ENCODE peak calls at places on chromosomes 11 and 22, in five cellular contexts. One of them, this sample, is unnamed.

GRCh38 chr11:14411818-14412217 is 52.8 kb upstream of the RRAS2 start:
- DNase-seq in lung: peak; percentile 34
- DNase-seq in neural progenitor cell: no peak
- DNase-seq in A549: no peak
- DNase-seq in Peyer's patch: no peak
- DNase-seq in this sample: peak; percentile 69

GRCh38 chr11:12744831-12745502 is 70.7 kb downstream of the TEAD1 start:
- DNase-seq in lung: no peak
- DNase-seq in neural progenitor cell: peak; percentile 19
- DNase-seq in A549: no peak
- DNase-seq in Peyer's patch: no peak
- DNase-seq in this sample: no peak

GRCh38 chr11:119389611-119390254 is 8.2 kb upstream of the USP2 start:
- DNase-seq in lung: no peak
- DNase-seq in neural progenitor cell: peak; percentile 63
- DNase-seq in A549: peak; percentile 40
- DNase-seq in Peyer's patch: no peak
- DNase-seq in this sample: no peak

GRCh38 chr22:18060646-18061620 is 16.9 kb upstream of the PEX26 start:
- DNase-seq in lung: no peak
- DNase-seq in neural progenitor cell: no peak
- DNase-seq in A549: peak; percentile 74
- DNase-seq in Peyer's patch: peak; percentile 70
- DNase-seq in this sample: no peak

GRCh38 chr11:64989416-64989815 is 7.4 kb downstream of the BATF2 start:
- DNase-seq in lung: no peak
- DNase-seq in neural progenitor cell: no peak
- DNase-seq in A549: no peak
- DNase-seq in Peyer's patch: no peak
- DNase-seq in this sample: no peak

GRCh38 chr11:11451501-11452005 is 98.5 kb upstream of the CSNK2A3 start:
- DNase-seq in lung: no peak
- DNase-seq in neural progenitor cell: no peak
- DNase-seq in A549: peak; percentile 53
- DNase-seq in Peyer's patch: no peak
- DNase-seq in this sample: no peak

GRCh38 chr11:107929611-107930200 is 1.5 kb downstream of the RAB39A start:
- DNase-seq in lung: no peak
- DNase-seq in neural progenitor cell: peak; percentile 19
- DNase-seq in A549: no peak
- DNase-seq in Peyer's patch: no peak
- DNase-seq in this sample: no peak

GRCh38 chr11:69808708-69809107 is 10.5 kb downstream of the FGF3 start:
- DNase-seq in lung: no peak
- DNase-seq in neural progenitor cell: peak; percentile 65
- DNase-seq in A549: no peak
- DNase-seq in Peyer's patch: no peak
- DNase-seq in this sample: no peak

GRCh38 chr11:71927813-71928738 is at the start of gene XNDC1N:
- DNase-seq in lung: peak; percentile 85
- DNase-seq in neural progenitor cell: peak; percentile 91
- DNase-seq in A549: peak; percentile 89
- DNase-seq in Peyer's patch: peak; percentile 88
- DNase-seq in this sample: peak; percentile 56

GRCh38 chr11:114058871-114059277 is 637 bp upstream of the ZBTB16 start:
- DNase-seq in lung: no peak
- DNase-seq in neural progenitor cell: peak; percentile 62
- DNase-seq in A549: no peak
- DNase-seq in Peyer's patch: peak; percentile 70
- DNase-seq in this sample: no peak

GRCh38 chr22:46619830-46620501 is at the start of gene GRAMD4:
- DNase-seq in lung: no peak
- DNase-seq in neural progenitor cell: peak; percentile 55
- DNase-seq in A549: no peak
- DNase-seq in Peyer's patch: no peak
- DNase-seq in this sample: no peak

GRCh38 chr11:64803163-64803845 is at the start of gene MAP4K2:
- DNase-seq in lung: peak; percentile 82
- DNase-seq in neural progenitor cell: peak; percentile 97
- DNase-seq in A549: peak; percentile 85
- DNase-seq in Peyer's patch: peak; percentile 96
- DNase-seq in this sample: peak; percentile 95

GRCh38 chr11:125935629-125936199 is 10.1 kb upstream of the VSIG10L2 start:
- DNase-seq in lung: no peak
- DNase-seq in neural progenitor cell: no peak
- DNase-seq in A549: no peak
- DNase-seq in Peyer's patch: peak; percentile 17
- DNase-seq in this sample: no peak

GRCh38 chr11:125939081-125939521 is 6.7 kb upstream of the VSIG10L2 start:
- DNase-seq in lung: no peak
- DNase-seq in neural progenitor cell: no peak
- DNase-seq in A549: no peak
- DNase-seq in Peyer's patch: no peak
- DNase-seq in this sample: peak; percentile 42

GRCh38 chr11:125940145-125940544 is 5.7 kb upstream of the VSIG10L2 start:
- DNase-seq in lung: no peak
- DNase-seq in neural progenitor cell: no peak
- DNase-seq in A549: no peak
- DNase-seq in Peyer's patch: no peak
- DNase-seq in this sample: peak; percentile 25

GRCh38 chr11:125941241-125941605 is 4.6 kb upstream of the VSIG10L2 start:
- DNase-seq in lung: no peak
- DNase-seq in neural progenitor cell: no peak
- DNase-seq in A549: no peak
- DNase-seq in Peyer's patch: no peak
- DNase-seq in this sample: no peak

GRCh38 chr11:125938418-125938817 is 7.4 kb upstream of the VSIG10L2 start:
- DNase-seq in lung: no peak
- DNase-seq in neural progenitor cell: no peak
- DNase-seq in A549: no peak
- DNase-seq in Peyer's patch: peak; percentile 32
- DNase-seq in this sample: peak; percentile 50
- H3K4me3 ChIP-seq in lung: no peak overlapping the region
- H3K4me3 ChIP-seq in neural progenitor cell: no peak overlapping the region
- H3K4me3 ChIP-seq in A549: no peak overlapping the region
- H3K4me3 ChIP-seq in Peyer's patch: no peak overlapping the region
- H3K4me3 ChIP-seq in this sample: no peak overlapping the region

DNA sequence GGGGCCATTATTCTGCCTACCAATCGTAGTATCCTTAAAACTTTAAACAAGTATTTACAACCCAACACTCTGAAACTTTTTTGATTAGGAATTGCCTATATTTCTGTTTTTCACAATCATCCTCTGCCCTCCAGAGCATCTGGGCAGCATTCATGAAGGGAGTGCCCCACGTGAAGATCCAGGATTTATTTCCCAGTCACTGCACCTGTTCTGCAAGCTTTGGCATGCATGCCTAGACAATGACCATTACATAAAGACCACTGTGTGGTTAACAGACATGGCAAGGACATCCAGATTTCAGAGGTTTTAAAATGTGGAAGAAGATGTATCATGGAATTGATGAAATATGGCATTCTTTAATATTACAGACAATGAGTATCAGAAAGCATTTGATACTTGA is 1083.8 kb downstream of the TBC1D22A start:
- DNase-seq in lung: no peak
- DNase-seq in neural progenitor cell: no peak
- DNase-seq in A549: no peak
- DNase-seq in Peyer's patch: no peak
- DNase-seq in this sample: no peak
- H3K9me3 ChIP-seq in lung: peaks cover 5% of the 10 kb centered on the region
- H3K9me3 ChIP-seq in neural progenitor cell: no peaks in the 10 kb centered on the region
- H3K9me3 ChIP-seq in A549: no peaks in the 10 kb centered on the region
- H3K9me3 ChIP-seq in Peyer's patch: no peaks in the 10 kb centered on the region
- H3K9me3 ChIP-seq in this sample: no peaks in the 10 kb centered on the region

GRCh38 chr11:61816736-61817455 is at the start of gene FADS1:
- DNase-seq in lung: peak; percentile 92
- DNase-seq in neural progenitor cell: peak; percentile 98
- DNase-seq in A549: peak; percentile 96
- DNase-seq in Peyer's patch: peak; percentile 89
- DNase-seq in this sample: peak; percentile 98
- TF ChIP-seq CTCF in lung: peak; percentile 60
- TF ChIP-seq CTCF in neural progenitor cell: peak; percentile 68
- TF ChIP-seq CTCF in A549: peak; percentile 76
- TF ChIP-seq CTCF in Peyer's patch: peak; percentile 28
- TF ChIP-seq CTCF in this sample: peak; percentile 54

DNA sequence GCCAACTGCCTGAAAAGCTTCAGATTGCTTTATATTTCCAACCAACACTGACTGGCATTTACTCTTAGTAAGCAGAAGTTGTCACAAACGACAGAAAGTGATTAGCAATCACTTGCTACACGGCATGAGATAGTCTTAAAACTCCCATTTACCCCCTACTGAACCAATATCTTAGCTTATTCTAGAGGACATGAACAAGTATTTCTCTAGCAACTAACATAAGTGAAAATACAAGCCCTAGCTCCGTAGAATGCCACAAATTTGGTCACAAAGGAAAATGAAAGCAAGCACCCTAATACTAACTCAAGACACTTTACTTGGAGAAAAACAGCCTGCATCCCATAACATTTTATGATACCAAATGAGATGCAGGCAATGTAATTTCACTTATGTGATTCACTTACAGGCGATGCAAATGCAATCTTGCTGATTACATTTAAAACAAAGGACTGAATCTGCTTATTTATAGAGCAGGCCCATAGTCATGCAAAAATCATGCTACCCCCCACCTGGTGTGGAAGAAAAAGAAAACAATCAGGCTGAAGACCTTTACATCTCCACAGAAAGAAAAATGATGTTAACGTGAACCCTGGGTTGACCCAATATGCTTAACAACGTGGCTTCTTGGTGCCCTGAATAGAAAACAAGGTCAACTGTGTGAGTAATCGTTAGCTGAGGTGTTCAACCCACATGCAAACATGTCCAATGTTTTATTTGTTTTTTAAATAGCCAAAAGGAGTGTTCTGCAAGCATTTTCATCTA is 25.6 kb downstream of the MPPED2 start:
- DNase-seq in lung: no peak
- DNase-seq in neural progenitor cell: no peak
- DNase-seq in A549: no peak
- DNase-seq in Peyer's patch: no peak
- DNase-seq in this sample: no peak
- H3K4me3 ChIP-seq in lung: no peak overlapping the region
- H3K4me3 ChIP-seq in neural progenitor cell: no peak overlapping the region
- H3K4me3 ChIP-seq in A549: no peak overlapping the region
- H3K4me3 ChIP-seq in Peyer's patch: no peak overlapping the region
- H3K4me3 ChIP-seq in this sample: peak overlapping the region; percentile 35

GRCh38 chr22:48432721-48433518 is 1394.8 kb downstream of the BRD1 start:
- DNase-seq in lung: no peak
- DNase-seq in neural progenitor cell: no peak
- DNase-seq in A549: no peak
- DNase-seq in Peyer's patch: peak; percentile 26
- DNase-seq in this sample: no peak

GRCh38 chr22:48429621-48430020 is 1398.1 kb downstream of the BRD1 start:
- DNase-seq in lung: no peak
- DNase-seq in neural progenitor cell: no peak
- DNase-seq in A549: no peak
- DNase-seq in Peyer's patch: peak; percentile 29
- DNase-seq in this sample: peak; percentile 38

GRCh38 chr22:48428556-48429371 is 1398.9 kb downstream of the BRD1 start:
- DNase-seq in lung: no peak
- DNase-seq in neural progenitor cell: no peak
- DNase-seq in A549: no peak
- DNase-seq in Peyer's patch: peak; percentile 30
- DNase-seq in this sample: no peak

GRCh38 chr22:48431536-48432315 is 1395.9 kb downstream of the BRD1 start:
- DNase-seq in lung: no peak
- DNase-seq in neural progenitor cell: no peak
- DNase-seq in A549: no peak
- DNase-seq in Peyer's patch: peak; percentile 40
- DNase-seq in this sample: peak; percentile 7

DNA sequence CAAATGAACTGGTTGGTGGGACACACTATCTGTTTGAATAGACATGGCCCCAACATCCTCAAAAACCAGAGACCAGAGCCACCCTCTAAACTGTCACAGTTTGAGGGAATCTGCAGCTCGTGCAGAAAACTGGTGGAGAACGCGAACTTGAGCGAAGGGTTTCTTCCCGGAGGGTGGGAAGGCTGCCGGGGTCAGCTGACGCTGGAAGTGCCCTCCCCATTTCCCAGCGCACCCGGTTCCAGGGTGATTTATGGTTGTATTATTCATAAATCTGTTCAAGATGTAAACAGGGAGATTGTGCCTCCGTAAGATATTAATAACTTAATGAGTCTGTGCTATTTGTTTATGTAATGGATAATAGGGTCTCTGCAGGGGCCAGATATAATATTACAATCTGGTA is 1396.7 kb downstream of the BRD1 start:
- DNase-seq in lung: no peak
- DNase-seq in neural progenitor cell: no peak
- DNase-seq in A549: no peak
- DNase-seq in Peyer's patch: peak; percentile 40
- DNase-seq in this sample: peak; percentile 3
- H3K9me3 ChIP-seq in lung: no peaks in the 10 kb centered on the region
- H3K9me3 ChIP-seq in neural progenitor cell: no peaks in the 10 kb centered on the region
- H3K9me3 ChIP-seq in A549: no peaks in the 10 kb centered on the region
- H3K9me3 ChIP-seq in Peyer's patch: no peaks in the 10 kb centered on the region
- H3K9me3 ChIP-seq in this sample: no peaks in the 10 kb centered on the region

GRCh38 chr22:43440556-43440955 is 28.7 kb downstream of the MPPED1 start:
- DNase-seq in lung: no peak
- DNase-seq in neural progenitor cell: no peak
- DNase-seq in A549: no peak
- DNase-seq in Peyer's patch: peak; percentile 25
- DNase-seq in this sample: no peak

GRCh38 chr22:43441216-43441615 is 29.4 kb downstream of the MPPED1 start:
- DNase-seq in lung: no peak
- DNase-seq in neural progenitor cell: no peak
- DNase-seq in A549: no peak
- DNase-seq in Peyer's patch: peak; percentile 14
- DNase-seq in this sample: no peak

GRCh38 chr22:43441751-43442150 is 29.9 kb downstream of the MPPED1 start:
- DNase-seq in lung: no peak
- DNase-seq in neural progenitor cell: no peak
- DNase-seq in A549: no peak
- DNase-seq in Peyer's patch: no peak
- DNase-seq in this sample: no peak

GRCh38 chr22:43443072-43443471 is 31.3 kb downstream of the MPPED1 start:
- DNase-seq in lung: no peak
- DNase-seq in neural progenitor cell: no peak
- DNase-seq in A549: no peak
- DNase-seq in Peyer's patch: no peak
- DNase-seq in this sample: peak; percentile 52

GRCh38 chr22:43442386-43443060 is 30.7 kb downstream of the MPPED1 start:
- DNase-seq in lung: no peak
- DNase-seq in neural progenitor cell: no peak
- DNase-seq in A549: no peak
- DNase-seq in Peyer's patch: no peak
- DNase-seq in this sample: peak; percentile 47
- TF ChIP-seq CTCF in lung: no peak
- TF ChIP-seq CTCF in neural progenitor cell: no peak
- TF ChIP-seq CTCF in A549: no peak
- TF ChIP-seq CTCF in Peyer's patch: no peak
- TF ChIP-seq CTCF in this sample: no peak

GRCh38 chr22:26442086-26442756 is 13.2 kb downstream of the ASPHD2 start:
- DNase-seq in lung: no peak
- DNase-seq in neural progenitor cell: no peak
- DNase-seq in A549: no peak
- DNase-seq in Peyer's patch: no peak
- DNase-seq in this sample: no peak
- H3K4me3 ChIP-seq in lung: no peak overlapping the region
- H3K4me3 ChIP-seq in neural progenitor cell: no peak overlapping the region
- H3K4me3 ChIP-seq in A549: no peak overlapping the region
- H3K4me3 ChIP-seq in Peyer's patch: no peak overlapping the region
- H3K4me3 ChIP-seq in this sample: no peak overlapping the region

GRCh38 chr22:48369789-48370507 is 1457.7 kb downstream of the BRD1 start:
- DNase-seq in lung: peak; percentile 43
- DNase-seq in neural progenitor cell: peak; percentile 41
- DNase-seq in A549: peak; percentile 84
- DNase-seq in Peyer's patch: peak; percentile 46
- DNase-seq in this sample: peak; percentile 37
- H3K9me3 ChIP-seq in lung: no peaks in the 10 kb centered on the region
- H3K9me3 ChIP-seq in neural progenitor cell: no peaks in the 10 kb centered on the region
- H3K9me3 ChIP-seq in A549: no peaks in the 10 kb centered on the region
- H3K9me3 ChIP-seq in Peyer's patch: no peaks in the 10 kb centered on the region
- H3K9me3 ChIP-seq in this sample: no peaks in the 10 kb centered on the region